ENCODE peak calls at places on chromosomes 5 and 9, in ten cellular contexts. A, P, D, I, J, U, G, N, K and V are unnamed samples.

GRCh38 chr5:82045526-82046267 is 73.9 kb downstream of the ATG10 start:
- DNase-seq in J (peak; percentile 58), I (no peak), K (no peak), U (peak; percentile 38), A (peak; percentile 47), P (peak; percentile 72), D (no peak), N (no peak), G (peak; percentile 70), V (peak; percentile 12)

GRCh38 chr9:86277072-86277471 is 5.3 kb downstream of the ISCA1 start:
- DNase-seq in I (no peak), K (no peak), N (no peak), D (no peak), P (no peak), U (no peak), J (no peak), G (no peak), A (no peak), V (no peak)

GRCh38 chr9:78668148-78668825 is 371.4 kb downstream of the PSAT1 start:
- DNase-seq in D (no peak), K (peak; percentile 47), P (no peak), G (no peak), I (no peak), U (no peak), J (no peak), A (no peak), N (no peak), V (no peak)

GRCh38 chr5:94777163-94777885 is 158.9 kb downstream of the SLF1 start:
- DNase-seq in J (no peak), U (no peak), N (no peak), A (no peak), G (peak; percentile 19), K (no peak), D (no peak), I (no peak), P (peak; percentile 14), V (no peak)

GRCh38 chr5:143536364-143536763 is 132.9 kb upstream of the NR3C1 start:
- DNase-seq in D (no peak), U (peak; percentile 94), J (peak; percentile 98), P (peak; percentile 98), G (peak; percentile 98), A (peak; percentile 95), I (no peak), N (no peak), K (peak; percentile 78), V (peak; percentile 90)

GRCh38 chr5:177438468-177438867 is 8.1 kb upstream of the PRR7 start:
- DNase-seq in D (no peak), P (no peak), N (no peak), K (no peak), U (no peak), I (no peak), A (no peak), J (no peak), G (no peak), V (no peak)

GRCh38 chr9:37969130-37969529 is 65.2 kb upstream of the SLC25A51 start:
- DNase-seq in G (peak; percentile 26), A (no peak), K (no peak), D (no peak), I (peak; percentile 34), N (no peak), P (peak; percentile 30), J (peak; percentile 81), U (no peak), V (no peak)

GRCh38 chr5:94776167-94776566 is 157.7 kb downstream of the SLF1 start:
- DNase-seq in P (peak; percentile 70), K (no peak), N (no peak), J (no peak), I (no peak), D (no peak), A (no peak), U (no peak), G (peak; percentile 67), V (no peak)

GRCh38 chr9:101458955-101459631 is 23.5 kb upstream of the ALDOB start:
- DNase-seq in D (peak; percentile 30), G (peak; percentile 78), A (peak; percentile 48), N (no peak), J (peak; percentile 76), P (peak; percentile 80), I (no peak), K (peak; percentile 12), U (no peak), V (peak; percentile 31)

GRCh38 chr5:169006878-169007790 is 293.8 kb downstream of the SLIT3 start:
- DNase-seq in N (no peak), U (no peak), P (peak; percentile 55), I (no peak), A (no peak), J (no peak), D (no peak), K (no peak), G (peak; percentile 47), V (no peak)

GRCh38 chr9:88477300-88477751 is 57.7 kb upstream of the NXNL2 start:
- DNase-seq in N (no peak), U (peak; percentile 99), P (peak; percentile 95), K (no peak), G (peak; percentile 99), D (no peak), J (peak; percentile 80), A (peak; percentile 93), I (no peak), V (peak; percentile 99)

GRCh38 chr9:126327750-126328120 is 1.1 kb downstream of the MVB12B start:
- DNase-seq in P (no peak), A (peak; percentile 45), D (no peak), G (no peak), U (no peak), I (no peak), J (no peak), K (no peak), N (no peak), V (no peak)

GRCh38 chr9:128285033-128285784 is 9.1 kb downstream of the SWI5 start:
- DNase-seq in P (no peak), K (no peak), G (no peak), I (no peak), D (no peak), N (no peak), A (no peak), U (no peak), J (no peak), V (no peak)

GRCh38 chr9:83061036-83061435 is 1.9 kb downstream of the RASEF start:
- DNase-seq in U (no peak), D (no peak), K (peak; percentile 19), A (no peak), I (no peak), N (no peak), J (no peak), P (peak; percentile 24), G (no peak), V (no peak)

GRCh38 chr5:55540525-55540924 is 5.8 kb upstream of the PLPP1 start:
- DNase-seq in N (no peak), D (no peak), P (no peak), A (no peak), K (no peak), J (no peak), U (no peak), I (no peak), G (no peak), V (no peak)

GRCh38 chr5:15797116-15797515 is 297.1 kb downstream of the FBXL7 start:
- DNase-seq in I (no peak), J (no peak), U (no peak), D (no peak), G (no peak), A (no peak), K (no peak), P (no peak), N (no peak), V (no peak)
- H3K4me3 ChIP-seq in I (no peak overlapping the region), J (no peak overlapping the region), U (no peak overlapping the region), D (no peak overlapping the region), G (no peak overlapping the region), A (no peak overlapping the region), K (no peak overlapping the region), P (no peak overlapping the region), N (no peak overlapping the region), V (no peak overlapping the region)

DNA sequence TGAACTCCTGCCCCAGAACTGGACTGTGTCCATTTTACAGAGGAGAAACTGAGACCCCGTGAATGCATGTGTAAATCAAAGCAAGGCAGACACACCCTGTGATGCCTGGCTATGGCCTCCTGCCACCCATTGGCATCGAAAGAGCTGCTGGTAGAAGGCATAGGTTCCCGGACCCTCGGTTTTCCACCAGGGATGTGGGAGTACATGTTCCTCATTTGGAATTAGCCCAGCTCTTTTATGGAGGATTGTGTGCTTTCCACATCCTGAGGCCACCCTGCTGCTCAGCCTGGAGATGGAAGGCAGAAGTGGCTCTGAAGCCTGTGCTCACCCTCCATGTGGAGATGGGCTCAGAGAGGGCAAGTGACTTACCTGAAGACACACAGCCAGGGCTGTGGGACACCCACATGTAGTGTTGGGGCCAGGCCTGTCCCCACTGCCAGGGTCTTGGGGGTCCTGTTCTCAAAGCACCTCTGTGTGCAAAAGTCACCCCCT is 2.8 kb downstream of the SUSD3 start:
- DNase-seq in I (no peak), U (no peak), J (peak; percentile 48), D (no peak), N (no peak), G (no peak), P (no peak), K (no peak), A (no peak), V (no peak)
- H3K4me3 ChIP-seq in I (no peak overlapping the region), U (no peak overlapping the region), J (no peak overlapping the region), D (peak overlapping the region; percentile 86), N (peak overlapping the region; percentile 91), G (no peak overlapping the region), P (no peak overlapping the region), K (no peak overlapping the region), A (no peak overlapping the region), V (no peak overlapping the region)

DNA sequence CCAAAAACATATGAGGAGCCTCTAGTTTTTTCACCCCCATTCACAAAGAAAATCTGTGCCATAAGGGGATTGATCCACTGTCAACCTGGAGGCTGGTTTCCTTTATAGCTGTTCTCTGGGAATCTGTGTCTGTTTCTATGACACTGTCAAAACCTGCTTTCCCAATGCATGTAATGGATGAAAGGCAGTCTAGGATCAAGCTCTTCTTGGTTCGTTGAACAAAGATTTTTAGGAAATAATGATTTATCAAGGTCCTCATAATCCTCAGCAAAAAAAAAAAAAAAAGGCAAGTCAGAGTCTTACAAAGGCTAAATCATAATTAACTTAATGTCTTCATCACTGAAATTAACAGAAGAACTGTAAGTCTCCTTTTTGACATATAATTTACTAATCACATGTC is 16.0 kb downstream of the EPB41L4A start:
- DNase-seq in U (no peak), I (no peak), G (no peak), J (no peak), D (no peak), P (no peak), K (no peak), A (no peak), N (no peak), V (no peak)
- H3K4me3 ChIP-seq in U (no peak overlapping the region), I (no peak overlapping the region), G (no peak overlapping the region), J (no peak overlapping the region), D (no peak overlapping the region), P (no peak overlapping the region), K (no peak overlapping the region), A (no peak overlapping the region), N (no peak overlapping the region), V (no peak overlapping the region)

DNA sequence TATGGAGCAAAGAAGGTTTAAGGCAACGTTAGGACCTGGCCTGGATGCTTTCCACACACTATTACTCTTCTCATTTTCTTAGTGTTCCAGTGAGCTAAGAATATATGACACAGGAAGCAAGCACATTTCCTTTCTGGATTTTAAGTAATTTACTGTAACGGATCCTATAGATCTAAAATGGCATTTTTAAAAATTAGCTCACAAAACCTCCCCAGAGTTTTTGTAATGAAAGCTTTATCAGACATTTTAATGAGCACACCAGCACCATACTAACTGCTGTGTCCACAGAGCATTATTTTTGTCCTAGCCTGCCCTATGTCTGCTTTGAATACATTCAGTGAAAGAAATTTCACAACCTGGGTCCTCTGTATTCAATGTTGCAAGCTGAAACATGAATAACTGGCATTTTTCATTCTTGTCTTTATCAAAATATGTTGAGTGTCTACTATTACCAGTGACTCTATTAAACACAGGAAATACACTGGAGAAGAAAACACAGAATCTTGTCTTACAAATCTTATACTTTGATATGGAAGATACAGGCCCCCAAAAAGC is 315.5 kb downstream of the CETN3 start:
- DNase-seq in I (no peak), K (no peak), D (no peak), G (no peak), A (no peak), N (no peak), U (no peak), J (peak; percentile 56), P (no peak), V (no peak)
- H3K4me3 ChIP-seq in I (no peak overlapping the region), K (no peak overlapping the region), D (no peak overlapping the region), G (no peak overlapping the region), A (no peak overlapping the region), N (no peak overlapping the region), U (no peak overlapping the region), J (no peak overlapping the region), P (no peak overlapping the region), V (no peak overlapping the region)